ENCODE peak calls at places on chromosomes 3 and 15, in nine cellular contexts. J is left ventricle myocardium inferior, Z is hippocampal formation, T is KG1, A is NCI-H1694 treated with DMSO at 0.1 percent for 48 hours, S is D721Med, C is DND-41, N is heart right ventricle, G is mesothelial cell of epicardium. I is an unnamed sample.

GRCh38 chr15:50017522-50017921 is 101.5 kb downstream of the ATP8B4 start:
- DNase-seq in J (no peak), Z (no peak), T (no peak), A (no peak), S (no peak), C (no peak), N (no peak), G (no peak), I (no peak)

GRCh38 chr3:69326821-69327433 is 59.0 kb downstream of the FRMD4B start:
- DNase-seq in J (no peak), Z (no peak), T (no peak), A (no peak), S (no peak), C (peak), N (no peak), G (no peak), I (no peak)

GRCh38 chr15:100116416-100117190 is 225.2 kb downstream of the ADAMTS17 start:
- DNase-seq in J (peak), Z (no peak), T (no peak), A (no peak), S (no peak), C (peak), N (peak), G (no peak), I (no peak)

GRCh38 chr15:93274276-93274675 is 185.3 kb upstream of the RGMA start:
- DNase-seq in J (no peak), Z (no peak), T (no peak), A (no peak), S (no peak), C (no peak), N (no peak), G (no peak), I (no peak)

GRCh38 chr3:189071452-189071851 is 100.3 kb upstream of the TPRG1 start:
- DNase-seq in J (no peak), Z (no peak), T (no peak), A (peak), S (no peak), C (no peak), N (no peak), G (no peak), I (no peak)

GRCh38 chr3:29759021-29759359 is 478.1 kb downstream of the RBMS3 start:
- DNase-seq in J (no peak), Z (no peak), T (no peak), A (no peak), S (no peak), C (no peak), N (no peak), G (no peak), I (no peak)

GRCh38 chr15:94335616-94336015 is 104.3 kb downstream of the MCTP2 start:
- DNase-seq in J (no peak), Z (no peak), T (no peak), A (no peak), S (no peak), C (no peak), N (no peak), G (no peak), I (no peak)

GRCh38 chr3:142418926-142419592 is 28.8 kb downstream of the XRN1 start:
- DNase-seq in J (no peak), Z (no peak), T (no peak), A (no peak), S (no peak), C (no peak), N (no peak), G (no peak), I (no peak)

GRCh38 chr3:159941043-159941994 is 47.3 kb upstream of the IL12A start:
- DNase-seq in J (no peak), Z (no peak), T (peak), A (no peak), S (no peak), C (no peak), N (no peak), G (no peak), I (no peak)

I was measured in glutamatergic neuron.